ENCODE peak calls at places on chromosomes 4 and X, in four cellular contexts. Q is HEK293T, J is K562, O is GM12878. C is an unnamed sample.

GRCh38 chrX:138858438-138858837 is 146.9 kb upstream of the FGF13 start:
- DNase-seq in Q (no peak), J (peak), O (no peak), C (no peak)

GRCh38 chrX:45009371-45010000 is 136.5 kb downstream of the KDM6A start:
- DNase-seq in Q (no peak), J (no peak), O (no peak), C (no peak)

GRCh38 chr4:60683357-60683756 is 516.8 kb upstream of the ADGRL3 start:
- DNase-seq in Q (no peak), J (no peak), O (no peak), C (no peak)

GRCh38 chrX:68822641-68823410 is 6.0 kb upstream of the EFNB1 start:
- DNase-seq in Q (peak), J (peak), O (no peak), C (peak)

GRCh38 chr4:188620608-188621007 is 481.4 kb downstream of the TRIML1 start:
- DNase-seq in Q (no peak), J (no peak), O (no peak), C (no peak)

GRCh38 chr4:164350086-164350485 is 403.8 kb upstream of the SMIM31 start:
- DNase-seq in Q (no peak), J (no peak), O (no peak), C (no peak)

GRCh38 chr4:4521069-4521468 is 20.8 kb downstream of the STX18 start:
- DNase-seq in Q (no peak), J (no peak), O (peak), C (no peak)

GRCh38 chr4:103098746-103099421 is 750 bp downstream of the BDH2 start:
- DNase-seq in Q (no peak), J (no peak), O (no peak), C (no peak)

GRCh38 chrX:38664285-38664684 is 102.9 kb downstream of the TSPAN7 start:
- DNase-seq in Q (peak), J (peak), O (no peak), C (peak)

GRCh38 chrX:50818986-50819385 is 5.0 kb upstream of the SHROOM4 start:
- DNase-seq in Q (no peak), J (no peak), O (no peak), C (no peak)

GRCh38 chr4:125735107-125735506 is 420.4 kb downstream of the FAT4 start:
- DNase-seq in Q (no peak), J (no peak), O (no peak), C (peak)

GRCh38 chrX:154458954-154459829 is 1.1 kb downstream of the PLXNA3 start:
- DNase-seq in Q (no peak), J (no peak), O (no peak), C (no peak)

GRCh38 chrX:134388161-134389109 is 71.5 kb upstream of the HPRT1 start:
- DNase-seq in Q (no peak), J (no peak), O (peak), C (no peak)

GRCh38 chr4:117334451-117335188 is 249.2 kb upstream of the TRAM1L1 start:
- DNase-seq in Q (no peak), J (no peak), O (no peak), C (no peak)

GRCh38 chr4:1874207-1874606 is 3.0 kb downstream of the NSD2 start:
- DNase-seq in Q (no peak), J (no peak), O (no peak), C (no peak)

GRCh38 chrX:130746709-130747347 is 156.2 kb downstream of the ENOX2 start:
- DNase-seq in Q (no peak), J (no peak), O (no peak), C (peak)

GRCh38 chrX:17601816-17602215 is 135.5 kb upstream of the SCML1 start:
- DNase-seq in Q (no peak), J (no peak), O (no peak), C (no peak)
- TF ChIP-seq TARDBP in Q (no peak), J (no peak), O (no peak), C (no peak)

GRCh38 chrX:24264383-24264782 is 49.5 kb downstream of the SUPT20HL2 start:
- DNase-seq in Q (no peak), J (no peak), O (no peak), C (no peak)

GRCh38 chrX:24262309-24262708 is 51.6 kb downstream of the SUPT20HL2 start:
- DNase-seq in Q (no peak), J (no peak), O (no peak), C (no peak)

GRCh38 chrX:24259544-24260240 is 54.2 kb downstream of the SUPT20HL2 start:
- DNase-seq in Q (peak), J (peak), O (no peak), C (peak)

GRCh38 chrX:24257011-24257410 is 56.9 kb downstream of the SUPT20HL2 start:
- DNase-seq in Q (no peak), J (no peak), O (no peak), C (no peak)

DNA sequence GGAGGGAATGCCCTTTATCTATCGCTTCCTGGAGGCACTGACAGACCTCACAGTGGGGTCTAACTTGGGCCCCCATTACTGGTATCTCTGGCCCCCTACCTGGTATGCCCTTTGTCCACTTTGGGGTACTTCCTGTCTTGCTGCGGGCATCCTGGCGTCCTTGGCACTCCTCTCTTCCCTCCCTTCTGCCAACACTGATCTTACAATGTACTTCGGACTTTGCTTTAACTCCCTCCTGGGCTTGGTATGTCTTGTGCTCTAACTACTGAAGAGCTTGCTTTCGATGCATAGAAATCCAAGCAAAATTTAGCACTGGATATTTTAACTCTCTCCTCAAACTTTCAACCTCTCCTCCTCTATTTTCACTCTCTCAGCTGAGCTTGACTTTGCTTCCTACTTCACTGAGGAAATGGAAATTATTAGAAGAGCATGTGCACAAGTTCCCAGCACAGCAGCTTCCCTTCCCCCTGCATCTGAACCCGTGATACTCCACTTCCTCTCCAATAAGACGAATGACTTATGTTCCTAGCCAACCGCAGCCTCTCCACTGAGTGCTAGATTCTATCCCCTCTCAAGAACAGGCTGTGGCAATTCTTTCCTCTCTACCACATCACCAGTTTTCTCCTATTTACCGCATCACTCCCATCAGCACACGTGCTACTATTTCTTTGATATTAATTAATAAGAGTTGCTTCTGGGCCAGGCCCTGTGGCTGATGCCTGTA is 52.9 kb downstream of the SUPT20HL2 start:
- DNase-seq in Q (no peak), J (no peak), O (no peak), C (no peak)
- TF ChIP-seq TARDBP in Q (no peak), J (no peak), O (no peak), C (no peak)

DNA sequence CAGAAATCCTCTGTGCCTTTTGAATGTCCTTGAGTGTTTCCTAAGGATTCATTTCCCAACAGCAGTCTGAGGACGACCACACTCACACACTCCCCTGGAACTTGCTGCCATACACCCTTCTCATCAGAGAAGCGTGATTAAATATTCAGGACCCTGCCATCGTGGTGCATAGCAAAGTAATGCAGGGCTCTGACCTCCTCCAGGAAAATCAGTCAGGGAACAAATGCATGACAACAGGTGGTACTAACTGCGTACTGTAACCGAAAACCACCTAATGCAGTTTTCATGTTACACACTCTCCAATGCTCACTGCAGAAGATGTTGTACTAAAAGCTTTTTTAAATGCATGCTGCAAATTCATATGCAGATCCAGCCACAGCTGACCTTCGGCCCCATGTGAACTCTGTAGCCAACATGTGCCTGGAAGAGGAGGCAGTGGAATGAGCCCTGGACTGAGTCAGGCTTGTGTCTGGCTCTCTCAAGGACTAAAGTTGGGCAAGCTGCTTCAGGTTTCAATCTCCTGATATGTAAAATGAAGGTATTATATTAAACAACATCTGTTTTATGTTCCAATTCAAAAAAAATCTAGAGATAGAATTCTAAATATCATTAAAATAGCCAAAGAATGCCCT is 238.2 kb downstream of the KCNIP4 start:
- DNase-seq in Q (no peak), J (no peak), O (no peak), C (no peak)
- TF ChIP-seq TARDBP in Q (no peak), J (no peak), O (no peak), C (no peak)

DNA sequence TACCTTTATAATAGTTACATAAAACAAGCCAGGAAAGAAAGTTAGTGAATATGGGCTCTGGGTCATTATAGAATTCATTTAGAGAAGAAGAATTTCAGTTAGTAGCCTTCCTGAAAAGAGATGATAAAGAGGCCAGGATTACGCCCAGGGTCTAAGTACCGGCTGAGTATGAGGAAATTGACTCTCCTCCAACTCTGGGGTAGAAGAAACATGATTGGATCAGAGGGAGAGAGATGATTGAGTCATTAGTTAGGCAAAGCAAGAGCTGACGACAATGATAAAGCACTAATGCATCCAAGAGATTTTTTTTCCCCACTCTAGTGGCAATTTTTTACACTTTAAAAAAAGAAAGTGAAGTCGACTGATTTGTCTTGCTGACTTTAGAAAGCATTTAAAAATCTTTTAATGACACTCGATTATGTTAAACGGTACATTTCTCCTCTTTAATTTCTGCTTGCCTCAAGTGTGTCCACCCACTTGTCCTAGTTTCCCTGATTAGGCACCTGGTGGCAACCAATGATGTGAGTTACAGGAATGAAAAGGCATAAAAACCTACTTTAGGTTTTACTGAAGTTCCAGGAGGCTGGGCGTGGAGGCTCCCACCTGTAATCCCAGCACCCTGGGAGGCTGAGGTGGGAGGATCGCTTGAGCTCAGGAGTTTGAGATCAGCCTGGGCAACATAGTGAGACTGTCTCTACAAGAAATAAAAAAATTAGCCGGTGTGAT is 37.3 kb upstream of the IGFBP7 start:
- DNase-seq in Q (no peak), J (no peak), O (no peak), C (no peak)
- TF ChIP-seq TARDBP in Q (no peak), J (no peak), O (no peak), C (no peak)

DNA sequence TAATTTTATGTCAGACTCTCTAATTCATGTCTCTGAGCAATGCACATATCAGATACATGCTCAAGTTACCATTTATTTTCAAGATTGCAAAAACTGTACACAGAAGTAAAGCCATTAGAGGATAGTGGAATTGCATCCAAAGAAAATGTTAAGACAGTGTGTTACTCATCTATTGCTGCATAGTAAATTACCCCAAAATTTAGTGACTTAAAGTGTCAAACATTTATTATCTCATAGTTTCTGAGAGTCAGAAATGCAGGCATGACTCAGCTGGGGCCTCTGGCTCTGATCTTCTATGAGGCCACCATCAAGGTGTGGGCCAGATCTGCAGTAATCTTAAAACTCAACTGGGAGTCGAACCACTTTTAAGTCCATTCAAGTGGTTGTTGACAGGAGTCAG is 275.2 kb downstream of the QDPR start:
- DNase-seq in Q (no peak), J (no peak), O (no peak), C (no peak)
- TF ChIP-seq TARDBP in Q (no peak), J (no peak), O (no peak), C (no peak)

GRCh38 chr4:169311643-169312365 is 41.0 kb upstream of the SH3RF1 start:
- DNase-seq in Q (peak), J (peak), O (peak), C (peak)
- TF ChIP-seq TARDBP in Q (no peak), J (no peak), O (no peak), C (no peak)

DNA sequence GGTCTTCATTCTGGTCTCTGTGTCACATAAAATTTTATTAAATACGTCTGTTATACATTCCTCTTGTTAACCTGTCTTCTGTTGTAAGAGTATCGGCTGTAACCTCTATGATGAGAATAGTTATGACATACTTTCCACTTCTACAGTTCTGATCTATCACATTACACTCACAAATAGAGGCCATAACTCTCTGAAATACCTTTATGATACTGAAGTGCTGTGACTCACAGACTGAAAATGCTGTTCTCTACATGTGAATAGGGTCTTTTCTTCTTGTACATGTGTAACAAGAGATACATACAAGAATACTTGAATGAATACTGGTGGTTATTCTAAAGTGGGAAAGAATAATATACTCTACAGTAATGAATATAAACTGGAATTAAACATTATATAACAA is 1047.6 kb downstream of the TECRL start:
- DNase-seq in Q (no peak), J (no peak), O (no peak), C (no peak)
- TF ChIP-seq TARDBP in Q (no peak), J (no peak), O (no peak), C (no peak)

DNA sequence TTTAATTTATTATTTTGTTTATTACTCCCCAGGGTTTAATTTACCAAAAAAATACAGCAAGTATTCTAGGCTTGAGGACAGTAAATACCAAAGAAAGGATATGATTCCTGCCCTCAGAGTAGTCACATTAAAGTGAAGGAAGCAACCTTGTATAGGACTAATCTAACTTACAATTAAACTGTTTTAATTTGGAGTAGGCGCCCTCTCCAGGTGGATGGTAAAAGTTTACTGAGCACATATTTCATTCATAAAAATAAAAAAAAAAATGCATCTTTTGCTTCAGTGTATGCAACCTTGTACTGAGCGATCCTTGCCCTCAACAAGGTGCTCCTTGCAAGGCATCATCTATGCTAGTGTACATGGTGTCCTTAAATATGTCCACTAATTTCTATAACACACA is 72.0 kb upstream of the MAGEB16 start:
- DNase-seq in Q (no peak), J (no peak), O (no peak), C (no peak)
- TF ChIP-seq TARDBP in Q (no peak), J (no peak), O (no peak), C (no peak)

GRCh38 chr4:57100979-57101629 is 9.1 kb downstream of the IGFBP7 start:
- DNase-seq in Q (no peak), J (no peak), O (no peak), C (peak)

GRCh38 chr4:57099363-57099762 is 10.8 kb downstream of the IGFBP7 start:
- DNase-seq in Q (no peak), J (no peak), O (no peak), C (peak)

GRCh38 chr4:57103051-57103450 is 7.1 kb downstream of the IGFBP7 start:
- DNase-seq in Q (no peak), J (no peak), O (no peak), C (no peak)

GRCh38 chr4:57104706-57105560 is 5.3 kb downstream of the IGFBP7 start:
- DNase-seq in Q (no peak), J (no peak), O (no peak), C (no peak)

DNA sequence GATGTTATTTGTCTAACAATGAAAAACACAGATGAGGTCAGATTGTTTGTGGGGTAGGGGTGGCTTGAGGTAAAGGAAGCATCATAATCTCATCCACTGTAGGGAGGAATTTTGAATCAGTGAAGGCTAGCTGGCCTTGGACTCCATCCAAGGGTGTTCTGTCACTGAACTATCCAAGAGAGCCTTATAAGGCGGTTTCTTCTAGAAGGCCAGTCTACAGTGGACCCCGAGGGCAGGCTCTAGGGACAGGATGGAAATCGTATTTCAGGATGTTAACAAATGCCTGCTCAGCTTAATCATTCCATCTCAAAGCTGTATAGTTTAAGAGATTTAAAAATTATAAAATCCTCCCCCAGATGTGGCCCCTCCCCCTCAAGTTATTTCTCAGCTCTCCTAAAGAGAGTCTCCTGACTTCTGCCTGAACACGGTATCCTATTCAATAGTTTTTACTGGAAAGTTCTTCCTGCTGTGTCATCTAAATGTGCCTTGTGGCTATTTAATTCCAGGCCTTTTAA is 8.1 kb downstream of the IGFBP7 start:
- DNase-seq in Q (no peak), J (no peak), O (no peak), C (peak)
- TF ChIP-seq TARDBP in Q (no peak), J (no peak), O (no peak), C (no peak)

C was measured in HepG2.